ENCODE peak calls at places on chromosomes 16 and 17, in ten cellular contexts. O, E, Q, A, B, S, U, Y, F and C are unnamed samples.

GRCh38 chr16:10009691-10010090 is 172.5 kb downstream of the GRIN2A start:
- DNase-seq in O (no peak), E (no peak), Q (no peak), A (no peak), B (no peak), S (no peak), U (no peak), Y (no peak), F (no peak), C (peak)

GRCh38 chr17:80468222-80468621 is 8.2 kb downstream of the NPTX1 start:
- DNase-seq in O (no peak), E (no peak), Q (no peak), A (no peak), B (no peak), S (no peak), U (no peak), Y (no peak), F (peak), C (no peak)

GRCh38 chr16:4574919-4575705 is 19.0 kb downstream of the C16orf96 start:
- DNase-seq in O (no peak), E (no peak), Q (no peak), A (no peak), B (no peak), S (no peak), U (no peak), Y (no peak), F (peak), C (no peak)

GRCh38 chr17:7004398-7005253 is 7.8 kb upstream of the RNASEK start:
- DNase-seq in O (no peak), E (peak), Q (no peak), A (no peak), B (peak), S (no peak), U (peak), Y (no peak), F (peak), C (no peak)

GRCh38 chr17:65231662-65232335 is 94.6 kb downstream of the RGS9 start:
- DNase-seq in O (peak), E (no peak), Q (peak), A (no peak), B (peak), S (no peak), U (peak), Y (no peak), F (peak), C (no peak)

GRCh38 chr16:89065445-89065795 is 28.2 kb upstream of the ACSF3 start:
- DNase-seq in O (peak), E (no peak), Q (no peak), A (no peak), B (no peak), S (no peak), U (no peak), Y (no peak), F (no peak), C (no peak)

GRCh38 chr17:64091116-64091515 is 38.8 kb downstream of the ERN1 start:
- DNase-seq in O (no peak), E (no peak), Q (no peak), A (no peak), B (no peak), S (no peak), U (peak), Y (no peak), F (no peak), C (no peak)

GRCh38 chr17:11558681-11559234 is 39.5 kb upstream of the DNAH9 start:
- DNase-seq in O (no peak), E (no peak), Q (no peak), A (no peak), B (no peak), S (no peak), U (no peak), Y (no peak), F (no peak), C (no peak)

GRCh38 chr16:1752853-1753252 is 18.5 kb downstream of the NME3 start:
- DNase-seq in O (no peak), E (no peak), Q (no peak), A (no peak), B (no peak), S (no peak), U (no peak), Y (no peak), F (no peak), C (peak)

GRCh38 chr17:65220732-65221131 is 83.6 kb downstream of the RGS9 start:
- DNase-seq in O (no peak), E (no peak), Q (no peak), A (no peak), B (no peak), S (no peak), U (peak), Y (no peak), F (peak), C (no peak)

GRCh38 chr16:48911700-48912099 is 301.7 kb upstream of the N4BP1 start:
- DNase-seq in O (no peak), E (no peak), Q (no peak), A (no peak), B (no peak), S (no peak), U (peak), Y (no peak), F (peak), C (no peak)

GRCh38 chr16:78750611-78751010 is 651.2 kb downstream of the WWOX start:
- DNase-seq in O (no peak), E (no peak), Q (no peak), A (no peak), B (no peak), S (no peak), U (no peak), Y (no peak), F (no peak), C (no peak)

GRCh38 chr17:14545156-14545906 is 244.4 kb downstream of the HS3ST3B1 start:
- DNase-seq in O (no peak), E (no peak), Q (no peak), A (no peak), B (no peak), S (no peak), U (peak), Y (no peak), F (peak), C (no peak)

DNA sequence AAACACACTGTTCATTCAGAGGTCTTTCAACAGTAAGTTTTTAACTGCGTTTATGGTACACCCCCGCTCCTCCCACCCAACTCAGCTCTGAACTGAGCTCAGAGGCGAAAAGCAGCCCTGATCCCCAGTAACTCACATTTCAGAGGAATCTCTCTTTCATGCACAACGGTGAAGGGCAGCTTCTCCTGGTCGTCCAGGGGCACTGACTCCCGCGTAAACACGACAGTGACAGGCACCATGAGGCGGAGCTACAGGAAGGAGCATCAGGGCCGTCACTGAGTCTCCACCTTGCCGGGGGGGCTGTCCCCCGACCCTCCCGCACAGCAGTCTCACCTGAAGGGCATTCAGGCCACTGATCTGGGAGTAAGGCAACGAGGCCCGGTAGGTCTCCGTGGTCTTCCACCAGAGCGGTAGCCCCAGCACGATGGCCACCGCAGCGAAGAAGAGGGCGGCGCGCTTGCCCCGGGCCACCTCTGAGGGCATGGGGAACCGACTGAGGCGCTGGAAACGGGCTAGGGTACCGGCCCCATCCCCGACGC is 539 bp downstream of the PIGS start:
- DNase-seq in O (peak), E (no peak), Q (no peak), A (no peak), B (peak), S (peak), U (peak), Y (no peak), F (peak), C (peak)
- TF ChIP-seq CTCF in O (no peak), E (no peak), Q (no peak), A (no peak), B (no peak), S (no peak), U (no peak), Y (no peak), F (no peak), C (no peak)

GRCh38 chr16:74020086-74020670 is 276.4 kb upstream of the PSMD7 start:
- DNase-seq in O (no peak), E (no peak), Q (no peak), A (no peak), B (no peak), S (no peak), U (no peak), Y (no peak), F (no peak), C (no peak)
- H3K27ac ChIP-seq in O (no peak), E (no peak), Q (no peak), A (no peak), B (no peak), S (no peak), U (no peak), Y (no peak), F (no peak), C (no peak)

DNA sequence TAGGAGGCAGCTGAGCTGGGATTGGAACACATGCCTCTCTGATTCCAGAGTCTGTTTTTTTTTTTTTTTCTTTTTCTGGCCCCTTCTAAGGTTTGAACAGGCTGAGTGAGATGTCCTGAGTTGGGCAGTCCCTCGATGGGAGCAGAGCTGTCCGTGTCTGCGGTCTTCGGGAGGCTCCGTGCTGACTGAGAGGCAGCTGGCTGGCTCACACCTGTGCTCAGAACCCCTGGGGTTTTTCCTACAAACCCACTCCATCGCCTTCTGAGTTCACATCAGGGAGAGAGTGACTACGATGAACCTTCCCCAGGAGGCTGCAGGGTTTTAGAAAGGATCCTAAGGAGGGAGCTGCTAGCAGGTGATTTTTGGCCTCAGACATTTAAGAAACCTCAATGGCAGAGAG is 92.5 kb downstream of the IRF8 start:
- DNase-seq in O (no peak), E (no peak), Q (no peak), A (no peak), B (no peak), S (no peak), U (no peak), Y (no peak), F (peak), C (no peak)
- H3K4me3 ChIP-seq in O (no peak), E (no peak), Q (no peak), A (no peak), B (no peak), S (no peak), U (no peak), Y (no peak), F (no peak), C (no peak)

GRCh38 chr16:17224859-17225258 is 245.9 kb downstream of the XYLT1 start:
- DNase-seq in O (peak), E (peak), Q (peak), A (no peak), B (peak), S (no peak), U (no peak), Y (peak), F (no peak), C (no peak)
- TF ChIP-seq CTCF in O (no peak), E (no peak), Q (no peak), A (no peak), B (no peak), S (no peak), U (no peak), Y (no peak), F (no peak), C (no peak)

DNA sequence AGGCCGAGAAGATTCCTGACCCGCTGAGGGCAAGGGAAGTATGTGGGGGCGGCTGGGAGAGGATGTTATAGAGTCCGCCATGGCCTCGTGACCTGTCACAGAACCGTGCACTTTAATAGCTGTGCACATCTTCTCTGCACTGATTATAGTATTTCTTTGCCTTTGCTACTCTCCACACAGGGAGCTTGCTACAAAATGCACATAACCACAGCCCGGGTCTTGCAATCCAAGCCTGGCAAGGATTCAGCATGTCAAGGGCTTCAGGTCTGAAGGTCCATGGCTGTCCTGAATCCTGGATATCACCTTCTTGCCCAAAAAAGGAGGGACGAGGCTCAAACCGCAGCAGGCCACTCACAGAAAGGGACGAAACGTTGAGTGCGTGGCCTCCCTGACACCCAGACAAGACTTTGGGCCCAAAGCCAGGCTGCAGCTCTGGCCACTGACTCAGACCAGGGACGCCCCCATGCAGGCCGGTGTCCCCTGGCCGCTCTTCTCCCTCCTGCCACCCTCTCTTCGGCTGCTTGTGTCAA is 43.7 kb downstream of the USP22 start:
- DNase-seq in O (no peak), E (peak), Q (peak), A (no peak), B (no peak), S (no peak), U (no peak), Y (no peak), F (peak), C (no peak)
- H3K27ac ChIP-seq in O (peak), E (peak), Q (peak), A (peak), B (no peak), S (no peak), U (no peak), Y (peak), F (peak), C (peak)

DNA sequence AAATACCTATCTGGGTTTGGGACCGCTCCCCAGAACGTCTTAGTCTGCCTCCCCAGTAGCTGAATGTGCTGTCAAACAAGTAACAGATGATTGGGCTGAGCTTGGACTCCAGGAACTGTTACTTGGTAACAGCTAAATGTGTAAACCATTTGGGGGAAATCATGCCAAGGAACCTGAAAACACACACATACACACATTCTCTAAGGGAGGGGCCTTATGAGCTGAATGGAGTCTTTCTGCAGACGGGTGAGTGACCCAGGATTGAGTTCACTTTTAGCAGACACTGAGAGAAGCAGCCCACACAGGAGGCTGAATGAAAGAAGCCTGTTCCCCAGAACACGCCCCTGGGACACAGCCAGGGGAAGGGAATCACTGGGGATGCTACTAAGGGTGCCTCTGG is 1.6 kb downstream of the ACLY start:
- DNase-seq in O (no peak), E (no peak), Q (no peak), A (no peak), B (no peak), S (no peak), U (peak), Y (no peak), F (no peak), C (no peak)
- H3K4me3 ChIP-seq in O (no peak), E (peak), Q (no peak), A (peak), B (no peak), S (peak), U (peak), Y (peak), F (peak), C (peak)

DNA sequence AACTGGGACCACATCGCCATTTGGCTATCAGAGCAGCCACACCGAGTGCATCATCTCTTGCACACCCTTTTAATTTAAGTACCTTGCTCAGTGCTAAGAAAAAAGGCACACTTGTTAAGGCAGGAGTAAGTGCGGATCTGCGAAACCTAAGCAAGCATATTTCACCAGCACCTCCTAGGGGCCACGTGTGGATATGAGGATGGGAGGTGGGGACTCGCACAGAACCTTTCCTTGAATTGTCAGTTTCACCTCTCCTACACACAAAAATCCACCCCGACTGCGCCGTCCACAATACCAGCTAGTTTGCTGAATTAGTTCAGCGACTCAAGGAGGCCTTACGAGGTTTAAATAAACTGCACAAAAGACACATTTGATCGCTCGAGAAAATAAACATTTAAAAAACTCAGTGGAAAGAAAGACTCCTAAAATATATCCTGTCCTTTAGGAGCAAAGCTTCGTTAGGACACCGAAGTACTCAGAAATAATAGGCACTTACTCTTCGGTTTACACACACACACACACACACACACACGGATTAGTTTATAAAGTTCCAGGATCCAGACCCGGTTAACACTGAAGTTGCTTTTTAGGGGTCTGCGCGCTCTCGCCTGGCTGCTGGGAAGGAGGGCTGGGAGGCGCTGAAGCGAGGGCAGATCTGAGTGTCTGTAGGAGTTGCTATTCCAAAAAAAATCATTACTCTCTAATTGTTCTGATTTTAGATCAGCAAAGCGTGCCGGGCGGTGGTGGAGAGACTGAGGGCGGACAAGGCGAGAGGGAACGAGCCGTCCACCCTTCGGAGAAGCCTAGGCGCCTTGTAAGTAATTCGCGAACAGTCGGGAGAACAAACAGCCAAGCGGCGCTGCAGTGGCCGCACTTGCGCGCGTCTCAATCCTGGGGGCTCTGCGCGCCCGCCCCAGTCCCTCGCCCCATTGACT is 1.0 kb upstream of the KCNJ2 start:
- DNase-seq in O (peak), E (peak), Q (peak), A (peak), B (no peak), S (peak), U (peak), Y (peak), F (peak), C (peak)
- TF ChIP-seq CTCF in O (peak), E (peak), Q (peak), A (peak), B (no peak), S (peak), U (peak), Y (peak), F (peak), C (peak)

DNA sequence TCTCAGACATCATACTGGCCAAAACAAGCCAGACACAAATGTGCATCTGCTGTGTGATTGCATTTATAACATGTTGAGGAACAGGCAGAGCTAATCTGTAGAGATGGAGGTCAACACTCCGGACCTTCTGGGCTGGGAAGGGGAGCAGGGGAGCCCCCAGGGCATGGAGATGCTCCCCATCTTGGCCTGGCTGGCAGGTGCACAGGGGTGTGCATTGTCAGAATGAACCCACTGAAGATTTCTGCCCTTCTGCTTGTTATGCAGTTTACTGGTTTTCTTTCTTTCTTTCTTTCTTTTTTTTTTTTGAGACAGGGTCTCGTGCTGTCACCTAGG is 146.9 kb downstream of the CMIP start:
- DNase-seq in O (no peak), E (no peak), Q (no peak), A (no peak), B (no peak), S (no peak), U (no peak), Y (no peak), F (no peak), C (no peak)
- H3K27ac ChIP-seq in O (peak), E (no peak), Q (no peak), A (no peak), B (no peak), S (no peak), U (no peak), Y (no peak), F (no peak), C (no peak)